ENCODE peak calls at places on chromosomes 2 and 18, in five cellular contexts. L, F, N, E and S are unnamed samples.

GRCh38 chr2:164606557-164606956 is 14.7 kb downstream of the GRB14 start:
- DNase-seq in N (no peak), L (no peak), F (no peak), E (no peak), S (no peak)

GRCh38 chr2:120738786-120739771 is 3.4 kb downstream of the GLI2 start:
- DNase-seq in E (no peak), F (peak), N (peak), L (peak), S (peak)

GRCh38 chr2:220858101-220858500 is 714.0 kb downstream of the EPHA4 start:
- DNase-seq in F (no peak), L (no peak), N (no peak), E (no peak), S (no peak)

GRCh38 chr2:151644580-151644979 is 89.7 kb downstream of the NEB start:
- DNase-seq in E (no peak), N (no peak), F (no peak), L (no peak), S (no peak)

GRCh38 chr2:234839285-234839684 is 112.5 kb upstream of the SH3BP4 start:
- DNase-seq in E (peak), L (no peak), F (no peak), N (peak), S (no peak)

GRCh38 chr2:189386741-189387140 is 54.5 kb upstream of the WDR75 start:
- DNase-seq in F (no peak), L (no peak), E (no peak), N (no peak), S (no peak)

GRCh38 chr2:127398239-127398590 is 10.4 kb upstream of the MAP3K2 start:
- DNase-seq in F (peak), L (no peak), E (peak), N (peak), S (no peak)

GRCh38 chr2:157606534-157606933 is 22.1 kb downstream of the ACVR1C start:
- DNase-seq in E (no peak), L (no peak), N (no peak), F (no peak), S (no peak)

GRCh38 chr18:9930299-9930884 is 16.6 kb downstream of the VAPA start:
- DNase-seq in E (no peak), F (no peak), L (no peak), N (no peak), S (no peak)

GRCh38 chr18:5975111-5975622 is 79.8 kb upstream of the TMEM200C start:
- DNase-seq in L (no peak), E (no peak), F (no peak), N (peak), S (no peak)

GRCh38 chr18:9095297-9096012 is 7.0 kb upstream of the NDUFV2 start:
- DNase-seq in N (peak), F (no peak), E (peak), L (no peak), S (no peak)

GRCh38 chr18:23746851-23747250 is 57.6 kb downstream of the LAMA3 start:
- DNase-seq in N (no peak), E (no peak), F (no peak), L (no peak), S (no peak)

GRCh38 chr2:174597347-174598047 is at the start of gene WIPF1:
- DNase-seq in L (no peak), F (no peak), E (peak), N (peak), S (no peak)

GRCh38 chr18:36636237-36636792 is 192.5 kb downstream of the TPGS2 start:
- DNase-seq in L (no peak), F (no peak), N (peak), E (no peak), S (no peak)

GRCh38 chr2:207600211-207600610 is 25.0 kb downstream of the METTL21A start:
- DNase-seq in N (no peak), L (no peak), E (no peak), F (no peak), S (no peak)

GRCh38 chr2:119544075-119545031 is at the start of gene CFAP221:
- DNase-seq in L (peak), N (peak), E (peak), F (peak), S (peak)

GRCh38 chr2:164719996-164720941 is 99.0 kb upstream of the GRB14 start:
- DNase-seq in E (no peak), L (no peak), N (peak), F (no peak), S (no peak)

GRCh38 chr2:210263841-210264240 is 38.6 kb upstream of the ACADL start:
- DNase-seq in E (no peak), F (no peak), L (no peak), N (no peak), S (no peak)

GRCh38 chr2:86541282-86541681 is 22.0 kb downstream of the CHMP3 start:
- DNase-seq in E (no peak), N (no peak), F (no peak), L (no peak), S (no peak)

DNA sequence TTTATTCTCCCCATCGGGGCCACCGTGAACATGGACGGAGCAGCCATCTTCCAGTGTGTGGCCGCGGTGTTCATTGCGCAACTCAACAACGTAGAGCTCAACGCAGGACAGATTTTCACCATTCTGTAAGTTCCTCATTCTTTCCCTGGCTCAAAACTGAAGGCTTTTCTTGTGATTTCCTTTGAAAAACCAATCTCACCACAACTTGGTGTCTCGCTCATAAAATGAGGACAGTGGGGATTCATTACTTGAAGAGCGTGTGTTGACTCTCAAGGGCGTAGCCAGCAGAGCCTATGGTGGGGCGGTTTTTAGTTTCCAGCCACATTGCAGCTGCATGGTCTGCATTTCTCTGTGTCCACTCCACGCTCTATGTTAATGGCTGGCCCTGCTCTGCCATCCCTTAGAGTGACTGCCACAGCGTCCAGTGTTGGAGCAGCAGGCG is 29.0 kb downstream of the SLC1A4 start:
- DNase-seq in F (no peak), N (no peak), E (peak), L (no peak), S (no peak)
- H2BK12ac ChIP-seq in F (no peak), N (no peak), E (no peak), L (no peak), S (no peak)

GRCh38 chr2:148244593-148245292 is 223.9 kb downstream of the MBD5 start:
- DNase-seq in F (no peak), E (peak), N (peak), L (no peak), S (no peak)
- H2BK12ac ChIP-seq in F (no peak), E (no peak), N (no peak), L (no peak), S (no peak)

GRCh38 chr2:158921599-158922408 is 46.6 kb upstream of the TANC1 start:
- DNase-seq in N (no peak), F (peak), L (peak), E (no peak), S (no peak)
- H2BK12ac ChIP-seq in N (no peak), F (no peak), L (peak), E (peak), S (no peak)

GRCh38 chr2:23658466-23658942 is 268.4 kb downstream of the ATAD2B start:
- DNase-seq in E (no peak), L (no peak), N (peak), F (no peak), S (no peak)

GRCh38 chr2:23659773-23660172 is 267.1 kb downstream of the ATAD2B start:
- DNase-seq in L (no peak), F (no peak), E (no peak), N (no peak), S (no peak)

GRCh38 chr2:23657934-23658333 is 269.0 kb downstream of the ATAD2B start:
- DNase-seq in F (no peak), E (no peak), L (no peak), N (no peak), S (no peak)

GRCh38 chr2:23660227-23660626 is 266.7 kb downstream of the ATAD2B start:
- DNase-seq in F (no peak), E (no peak), L (no peak), N (no peak), S (no peak)

DNA sequence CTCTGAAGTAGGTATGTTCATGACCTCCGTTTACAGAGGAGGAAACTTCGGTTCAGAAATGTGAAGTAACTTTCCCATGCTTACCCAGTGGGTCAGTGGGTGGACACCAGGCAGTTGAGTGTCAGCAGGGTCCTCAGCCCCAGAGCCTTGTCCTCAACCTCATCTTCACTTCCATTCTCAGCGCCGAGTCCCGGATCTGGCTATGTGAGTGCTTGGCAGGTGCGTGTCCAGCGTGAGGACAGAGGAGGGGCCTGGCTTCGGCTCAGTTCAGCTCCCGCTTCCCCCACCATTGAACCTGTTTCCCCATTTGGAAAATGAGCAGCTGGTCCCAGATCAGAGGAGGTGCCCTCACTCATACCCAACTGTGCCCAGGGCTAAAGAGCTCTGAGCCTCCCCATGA is 267.6 kb downstream of the ATAD2B start:
- DNase-seq in L (no peak), F (no peak), N (no peak), E (no peak), S (no peak)
- H2BK12ac ChIP-seq in L (no peak), F (no peak), N (no peak), E (no peak), S (no peak)

GRCh38 chr2:39448169-39448502 is 11.1 kb upstream of the MAP4K3 start:
- DNase-seq in E (no peak), N (no peak), F (no peak), L (no peak), S (no peak)
- H2BK12ac ChIP-seq in E (no peak), N (no peak), F (no peak), L (no peak), S (no peak)